ENCODE peak calls at places on chromosomes 3 and 15, in four cellular contexts. X is K562, D is H1, M is HepG2. V is an unnamed sample.

GRCh38 chr15:81184188-81184587 is 12.5 kb upstream of the IL16 start:
- DNase-seq in X (no peak), D (no peak), M (no peak), V (no peak)

GRCh38 chr3:123299581-123299980 is 97.8 kb downstream of the SEC22A start:
- DNase-seq in X (no peak), D (no peak), M (no peak), V (no peak)

GRCh38 chr3:14274537-14274936 is 95.9 kb downstream of the LSM3 start:
- DNase-seq in X (no peak), D (no peak), M (no peak), V (no peak)

GRCh38 chr3:58471025-58471887 is 20.6 kb upstream of the KCTD6 start:
- DNase-seq in X (peak), D (no peak), M (peak), V (peak)

GRCh38 chr3:127413871-127414270 is 126.0 kb upstream of the PRR20G start:
- DNase-seq in X (no peak), D (no peak), M (no peak), V (no peak)

GRCh38 chr3:113054552-113054951 is 63.8 kb downstream of the GTPBP8 start:
- DNase-seq in X (no peak), D (no peak), M (no peak), V (no peak)

GRCh38 chr3:12472000-12472399 is 12.3 kb upstream of the TSEN2 start:
- DNase-seq in X (no peak), D (no peak), M (no peak), V (no peak)

GRCh38 chr15:35325374-35325941 is 220.5 kb downstream of the DPH6 start:
- DNase-seq in X (no peak), D (no peak), M (no peak), V (no peak)

GRCh38 chr15:85116925-85117646 is 135.4 kb downstream of the PDE8A start:
- DNase-seq in X (no peak), D (no peak), M (no peak), V (peak)

GRCh38 chr15:64502537-64502936 is 42.2 kb downstream of the ZNF609 start:
- DNase-seq in X (no peak), D (no peak), M (no peak), V (no peak)

GRCh38 chr15:36230741-36231140 is 348.7 kb upstream of the CDIN1 start:
- DNase-seq in X (no peak), D (no peak), M (no peak), V (no peak)

GRCh38 chr3:194330579-194330978 is 20.5 kb downstream of the CPN2 start:
- DNase-seq in X (no peak), D (no peak), M (no peak), V (no peak)

GRCh38 chr15:40498891-40499290 is 28.1 kb downstream of the CHST14 start:
- DNase-seq in X (no peak), D (no peak), M (no peak), V (no peak)

GRCh38 chr15:90214553-90215205 is 13.5 kb downstream of the SEMA4B start:
- DNase-seq in X (no peak), D (no peak), M (no peak), V (no peak)

GRCh38 chr15:55742927-55743614 is at the start of gene PRTG:
- DNase-seq in X (peak), D (no peak), M (peak), V (peak)

GRCh38 chr15:50219820-50220219 is 37.8 kb downstream of the SLC27A2 start:
- DNase-seq in X (no peak), D (no peak), M (no peak), V (no peak)

GRCh38 chr3:98780343-98780742 is 17.2 kb downstream of the ST3GAL6 start:
- DNase-seq in X (no peak), D (no peak), M (no peak), V (no peak)

GRCh38 chr3:99666201-99666600 is 27.8 kb downstream of the COL8A1 start:
- DNase-seq in X (no peak), D (no peak), M (no peak), V (no peak)

GRCh38 chr3:59103552-59103951 is 53.7 kb upstream of the CFAP20DC start:
- DNase-seq in X (no peak), D (no peak), M (no peak), V (no peak)

GRCh38 chr15:40823572-40824343 is 4.8 kb downstream of the PPP1R14D start:
- DNase-seq in X (no peak), D (no peak), M (peak), V (no peak)

GRCh38 chr3:70753572-70753971 is 441.1 kb upstream of the MDFIC2 start:
- DNase-seq in X (no peak), D (peak), M (no peak), V (no peak)

GRCh38 chr3:136543385-136543784 is 208.8 kb downstream of the STAG1 start:
- DNase-seq in X (no peak), D (no peak), M (no peak), V (peak)

GRCh38 chr3:42847731-42848130 is 27.9 kb downstream of the CYP8B1 start:
- DNase-seq in X (no peak), D (no peak), M (no peak), V (no peak)

GRCh38 chr15:85044251-85044853 is 62.7 kb downstream of the PDE8A start:
- DNase-seq in X (peak), D (no peak), M (peak), V (peak)

GRCh38 chr3:53570709-53571108 is 76.3 kb downstream of the CACNA1D start:
- DNase-seq in X (no peak), D (no peak), M (no peak), V (no peak)

GRCh38 chr3:129228891-129229585 is 20.4 kb upstream of the COPG1 start:
- DNase-seq in X (peak), D (no peak), M (peak), V (peak)

GRCh38 chr3:47113669-47114365 is 50.1 kb downstream of the SETD2 start:
- DNase-seq in X (no peak), D (no peak), M (no peak), V (no peak)

GRCh38 chr3:151503074-151503473 is 42.2 kb upstream of the IGSF10 start:
- DNase-seq in X (no peak), D (no peak), M (no peak), V (no peak)

DNA sequence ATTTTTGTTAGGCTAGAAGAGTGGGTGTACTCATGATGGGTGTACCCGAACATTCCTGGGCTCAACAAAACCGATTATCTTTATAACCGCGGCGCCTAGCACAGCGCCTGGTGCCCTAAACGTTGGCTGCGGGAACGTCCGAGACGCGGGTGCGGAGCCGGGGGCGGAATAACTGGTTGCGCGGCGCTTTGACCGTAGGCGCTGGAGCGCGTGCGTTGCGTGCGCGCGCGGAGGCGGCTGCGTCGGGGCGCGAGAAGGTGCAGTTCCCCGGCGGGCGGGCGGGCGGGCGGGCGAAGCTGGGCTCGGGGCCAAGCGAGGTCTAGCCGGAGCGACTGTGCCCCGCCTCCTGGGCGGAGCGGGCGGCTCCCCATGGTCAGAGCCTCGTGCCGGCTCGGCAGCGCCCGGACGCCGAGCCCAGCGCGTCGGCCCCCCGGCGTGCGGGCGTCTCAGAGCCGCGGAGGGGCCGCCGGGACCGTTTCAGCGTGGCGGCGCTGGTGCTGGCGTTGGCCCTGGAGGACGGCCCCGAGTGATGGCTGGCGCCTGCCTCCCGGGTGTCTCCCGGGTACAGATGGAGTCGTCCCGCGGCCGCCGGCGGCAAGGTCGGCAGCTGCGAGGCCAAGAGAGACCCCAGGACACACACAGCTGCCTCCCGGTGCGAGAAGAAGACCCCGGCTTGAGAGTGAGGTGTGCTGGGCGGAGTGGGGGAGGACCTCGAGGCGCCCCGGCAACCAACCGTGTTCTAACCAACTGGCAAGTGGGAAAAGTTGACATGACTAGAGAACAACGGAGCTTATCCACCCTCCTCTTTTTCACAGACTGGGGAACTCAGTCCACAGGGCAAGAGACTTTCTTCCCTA is at the start of gene PLAAT1:
- DNase-seq in X (peak), D (peak), M (no peak), V (peak)
- TF ChIP-seq JUN in X (no peak), D (no peak), M (no peak), V (no peak)

GRCh38 chr3:69099576-69099975 is 14.8 kb downstream of the ARL6IP5 start:
- DNase-seq in X (no peak), D (no peak), M (no peak), V (no peak)

GRCh38 chr3:69105320-69105719 is 17.1 kb downstream of the LMOD3 start:
- DNase-seq in X (no peak), D (no peak), M (no peak), V (no peak)

GRCh38 chr3:69104585-69104984 is 17.8 kb downstream of the LMOD3 start:
- DNase-seq in X (no peak), D (no peak), M (no peak), V (no peak)

GRCh38 chr3:69102384-69102783 is 17.6 kb downstream of the ARL6IP5 start:
- DNase-seq in X (no peak), D (no peak), M (no peak), V (no peak)

DNA sequence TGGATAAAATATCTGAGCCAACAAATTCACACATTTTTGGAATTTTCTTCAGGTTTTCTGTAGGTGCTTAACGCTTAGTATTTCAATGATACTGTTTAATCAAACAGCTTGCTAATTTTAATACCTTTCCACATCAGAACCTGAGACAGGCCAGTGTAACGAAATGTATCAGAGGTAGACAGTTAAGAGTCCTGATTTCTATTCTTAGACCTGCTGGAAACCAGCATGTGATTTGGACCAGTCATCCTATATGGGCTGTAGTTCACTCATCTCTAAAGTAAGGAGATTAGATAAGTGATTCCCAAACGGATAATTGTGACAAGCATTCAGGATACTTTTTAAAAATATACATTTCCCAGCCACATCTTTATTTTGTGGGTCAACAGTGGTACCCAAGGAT is 18.4 kb downstream of the ARL6IP5 start:
- DNase-seq in X (no peak), D (no peak), M (no peak), V (no peak)
- H2AFZ ChIP-seq in X (no peak), D (no peak), M (no peak), V (no peak)

DNA sequence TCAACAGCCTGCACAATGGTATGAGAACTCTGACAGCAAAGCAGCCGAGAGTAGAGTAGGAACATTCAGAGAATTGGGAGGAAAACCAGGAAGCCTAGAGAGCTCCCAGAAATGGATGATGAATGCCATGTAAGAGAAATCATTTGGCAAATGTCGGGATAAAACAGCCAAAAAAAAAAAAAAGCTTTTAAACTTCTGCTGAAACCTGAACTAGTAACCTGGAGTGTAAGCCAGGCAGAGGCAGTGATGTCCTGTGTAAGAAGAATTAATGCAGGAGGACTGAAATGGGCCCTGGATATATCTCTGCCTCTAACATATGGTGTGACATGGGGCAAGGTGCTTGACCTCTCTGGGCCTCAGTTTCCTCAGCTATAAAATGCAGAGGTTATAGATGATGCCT is 25.6 kb downstream of the FSTL1 start:
- DNase-seq in X (no peak), D (no peak), M (no peak), V (no peak)
- H3K27ac ChIP-seq in X (no peak), D (no peak), M (no peak), V (no peak)

GRCh38 chr3:50714953-50715352 is 40.2 kb downstream of the DOCK3 start:
- DNase-seq in X (no peak), D (no peak), M (no peak), V (no peak)
- TF ChIP-seq JUN in X (no peak), D (no peak), M (no peak), V (no peak)

GRCh38 chr15:70278644-70279043 is 180.9 kb upstream of the TLE3 start:
- DNase-seq in X (no peak), D (no peak), M (no peak), V (no peak)
- H2AFZ ChIP-seq in X (no peak), D (no peak), M (no peak), V (no peak)

V was measured in endothelial cell of umbilical vein.